ENCODE peak calls at places on chromosome 14, in five cellular contexts. P is neuronal stem cell; Z is fibroblast of the aortic adventitia; E is CD8-positive, alpha-beta T cell; Q is PC-3. I is an unnamed sample.

GRCh38 chr14:93757185-93757584 is 31.1 kb downstream of the PRIMA1 start:
- DNase-seq in P (no peak), E (no peak), Q (no peak), Z (no peak), I (no peak)

GRCh38 chr14:92903359-92903758 is 19.6 kb upstream of the CHGA start:
- DNase-seq in E (no peak), Z (no peak), P (no peak), Q (no peak), I (no peak)

GRCh38 chr14:34099630-34100029 is 148.8 kb upstream of the EGLN3 start:
- DNase-seq in E (no peak), P (no peak), Z (no peak), Q (no peak), I (no peak)

GRCh38 chr14:55129428-55130193 is 559 bp downstream of the LGALS3 start:
- DNase-seq in E (peak), Q (peak), P (no peak), Z (peak), I (peak)

GRCh38 chr14:98593361-98593761 is 678.6 kb downstream of the BCL11B start:
- DNase-seq in E (no peak), Q (no peak), P (peak), Z (no peak), I (no peak)

GRCh38 chr14:72961579-72962335 is 35.5 kb downstream of the DCAF4 start:
- DNase-seq in Q (peak), E (no peak), Z (peak), P (no peak), I (no peak)

GRCh38 chr14:63493246-63493645 is 49.9 kb downstream of the PPP2R5E start:
- DNase-seq in Z (no peak), Q (peak), E (no peak), P (peak), I (no peak)

GRCh38 chr14:38931969-38932652 is 170.9 kb downstream of the SEC23A start:
- DNase-seq in Z (no peak), P (no peak), E (no peak), Q (peak), I (no peak)

GRCh38 chr14:31487891-31488290 is at the start of gene GPR33:
- DNase-seq in Z (no peak), Q (no peak), P (no peak), E (no peak), I (no peak)

GRCh38 chr14:88323520-88324199 is 591 bp upstream of the KCNK10 start:
- DNase-seq in P (no peak), E (no peak), Q (no peak), Z (no peak), I (no peak)

GRCh38 chr14:55864890-55865655 is 253.1 kb upstream of the PELI2 start:
- DNase-seq in Z (no peak), Q (peak), E (no peak), P (no peak), I (no peak)

GRCh38 chr14:99821519-99822165 is 28.4 kb downstream of the EML1 start:
- DNase-seq in P (no peak), Q (peak), E (no peak), Z (peak), I (no peak)

GRCh38 chr14:72608391-72609204 is 285.3 kb downstream of the DPF3 start:
- DNase-seq in Z (peak), P (no peak), Q (peak), E (no peak), I (peak)

GRCh38 chr14:67446371-67447032 is 34.5 kb upstream of the PLEK2 start:
- DNase-seq in P (no peak), Q (no peak), Z (peak), E (no peak), I (no peak)

GRCh38 chr14:91310620-91311283 is 66.2 kb upstream of the GPR68 start:
- DNase-seq in E (peak), Z (no peak), Q (no peak), P (no peak), I (no peak)

GRCh38 chr14:34219661-34220060 is 242.4 kb downstream of the SPTSSA start:
- DNase-seq in Z (no peak), P (no peak), Q (peak), E (no peak), I (no peak)

GRCh38 chr14:104343294-104343625 is 204.9 kb downstream of the KIF26A start:
- DNase-seq in E (no peak), P (no peak), Q (no peak), Z (no peak), I (no peak)

GRCh38 chr14:34023824-34024767 is 73.2 kb upstream of the EGLN3 start:
- DNase-seq in P (no peak), E (no peak), Z (no peak), Q (no peak), I (no peak)

GRCh38 chr14:24398943-24399801 is at the start of gene NYNRIN:
- DNase-seq in Z (peak), E (peak), Q (no peak), P (peak), I (no peak)

GRCh38 chr14:24817638-24818053 is 183.7 kb upstream of the GZMB start:
- DNase-seq in Z (peak), P (no peak), E (no peak), Q (no peak), I (no peak)

GRCh38 chr14:71618716-71619115 is 313.5 kb upstream of the RGS6 start:
- DNase-seq in Q (no peak), Z (no peak), E (no peak), P (no peak), I (no peak)

GRCh38 chr14:81435578-81436295 is 35.6 kb upstream of the STON2 start:
- DNase-seq in P (peak), E (no peak), Q (peak), Z (peak), I (no peak)

GRCh38 chr14:50342211-50343080 is 30.3 kb downstream of the DMAC2L start:
- DNase-seq in E (peak), Z (peak), P (no peak), Q (peak), I (no peak)

GRCh38 chr14:24576766-24577165 is 716 bp upstream of the CTSG start:
- DNase-seq in E (no peak), Q (no peak), P (no peak), Z (no peak), I (no peak)

GRCh38 chr14:85037411-85037810 is 492.5 kb upstream of the FLRT2 start:
- DNase-seq in Z (no peak), E (no peak), Q (peak), P (no peak), I (no peak)

GRCh38 chr14:77011226-77011762 is 17.2 kb downstream of the IRF2BPL start:
- DNase-seq in E (no peak), Q (no peak), Z (no peak), P (no peak), I (no peak)

GRCh38 chr14:99685061-99685995 is 1.2 kb downstream of the CYP46A1 start:
- DNase-seq in P (no peak), E (no peak), Z (no peak), Q (no peak), I (no peak)

GRCh38 chr14:71591929-71592328 is 340.3 kb upstream of the RGS6 start:
- DNase-seq in Q (peak), E (no peak), P (no peak), Z (peak), I (peak)

GRCh38 chr14:100531591-100532121 is 55.6 kb downstream of the BEGAIN start:
- DNase-seq in E (peak), Z (no peak), P (no peak), Q (no peak), I (no peak)

GRCh38 chr14:103782376-103782775 is 65.0 kb downstream of the PPP1R13B start:
- DNase-seq in P (no peak), Q (no peak), Z (no peak), E (no peak), I (no peak)

GRCh38 chr14:69855180-69855817 is 23.9 kb upstream of the SMOC1 start:
- DNase-seq in Q (no peak), E (no peak), P (no peak), Z (no peak), I (no peak)
- H3K4me3 ChIP-seq in Q (no peak), E (no peak), P (no peak), Z (no peak), I (no peak)

GRCh38 chr14:41167040-41167439 is 439.6 kb upstream of the LRFN5 start:
- DNase-seq in P (no peak), E (no peak), Q (no peak), Z (no peak), I (no peak)
- H3K4me3 ChIP-seq in P (no peak), E (no peak), Q (no peak), Z (no peak), I (no peak)

GRCh38 chr14:89428163-89428523 is 11.1 kb upstream of the FOXN3 start:
- DNase-seq in E (no peak), Z (no peak), P (no peak), Q (no peak), I (no peak)

GRCh38 chr14:89432226-89432625 is 15.2 kb upstream of the FOXN3 start:
- DNase-seq in Z (no peak), P (no peak), Q (no peak), E (no peak), I (no peak)

GRCh38 chr14:89428556-89429196 is 11.6 kb upstream of the FOXN3 start:
- DNase-seq in Z (peak), P (no peak), Q (no peak), E (no peak), I (no peak)

GRCh38 chr14:89429206-89430091 is 12.4 kb upstream of the FOXN3 start:
- DNase-seq in Z (no peak), Q (no peak), E (peak), P (no peak), I (no peak)

GRCh38 chr14:89430271-89430620 is 13.2 kb upstream of the FOXN3 start:
- DNase-seq in E (no peak), Z (peak), P (no peak), Q (no peak), I (no peak)
- H3K4me3 ChIP-seq in E (peak), Z (peak), P (no peak), Q (no peak), I (no peak)

GRCh38 chr14:105487449-105487985 is 831 bp downstream of the CRIP1 start:
- DNase-seq in Q (no peak), Z (no peak), E (peak), P (no peak), I (no peak)

GRCh38 chr14:105488781-105489606 is 2.1 kb upstream of the TEDC1 start:
- DNase-seq in Z (no peak), P (no peak), Q (no peak), E (no peak), I (no peak)

GRCh38 chr14:105489607-105490317 is 1.3 kb upstream of the TEDC1 start:
- DNase-seq in Q (peak), Z (peak), P (no peak), E (peak), I (peak)

GRCh38 chr14:105486974-105487448 is 325 bp downstream of the CRIP1 start:
- DNase-seq in Z (no peak), P (no peak), Q (no peak), E (peak), I (no peak)

DNA sequence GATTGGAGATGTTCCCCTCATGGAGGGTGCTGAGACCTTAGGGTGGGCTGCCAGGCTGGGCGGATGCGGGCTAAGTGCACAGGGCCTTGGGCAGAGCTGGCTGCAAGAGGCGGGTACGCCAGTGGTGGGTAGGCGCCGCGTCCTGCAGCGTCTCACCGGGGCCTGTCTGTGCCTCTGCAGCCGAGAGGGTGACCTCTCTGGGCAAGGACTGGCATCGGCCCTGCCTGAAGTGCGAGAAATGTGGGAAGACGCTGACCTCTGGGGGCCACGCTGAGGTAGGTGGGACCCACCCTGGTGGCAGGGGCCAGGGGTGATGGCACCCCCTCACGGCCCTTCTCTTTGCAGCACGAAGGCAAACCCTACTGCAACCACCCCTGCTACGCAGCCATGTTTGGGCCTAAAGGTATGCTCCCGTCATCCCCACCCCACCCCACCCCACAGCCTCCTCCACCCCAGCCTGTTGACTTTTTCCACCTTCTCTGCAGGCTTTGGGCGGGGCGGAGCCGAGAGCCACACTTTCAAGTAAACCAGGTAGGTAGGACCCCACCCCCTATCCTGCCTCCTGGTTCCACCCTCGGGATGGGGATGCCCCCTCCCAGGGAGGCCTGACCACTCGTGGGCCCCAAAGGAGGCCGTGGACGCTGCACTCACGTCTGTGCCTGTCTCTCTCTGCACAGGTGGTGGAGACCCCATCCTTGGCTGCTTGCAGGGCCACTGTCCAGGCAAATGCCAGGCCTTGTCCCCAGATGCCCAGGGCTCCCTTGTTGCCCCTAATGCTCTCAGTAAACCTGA is 1.5 kb downstream of the CRIP1 start:
- DNase-seq in E (peak), Z (no peak), Q (no peak), P (no peak), I (no peak)
- H3K4me3 ChIP-seq in E (peak), Z (no peak), Q (peak), P (no peak), I (no peak)

DNA sequence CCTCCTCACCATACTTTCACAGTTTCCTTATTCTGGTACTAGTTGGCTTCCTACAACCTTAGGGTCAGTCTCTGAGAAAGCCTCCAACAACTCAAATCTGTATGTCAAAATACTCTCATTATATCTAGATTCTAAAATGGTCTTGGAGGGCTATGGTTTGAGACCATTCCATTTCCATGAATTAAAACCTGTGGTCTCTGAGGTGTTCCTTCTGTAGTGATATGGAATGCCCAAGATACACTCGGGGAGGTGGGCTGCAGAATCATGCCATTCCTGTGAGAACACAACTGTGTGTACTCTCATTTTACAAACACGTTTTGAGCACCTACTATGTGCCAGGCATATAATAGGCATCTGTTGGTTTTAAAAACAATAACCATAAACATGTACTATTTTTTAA is 74.0 kb downstream of the FERMT2 start:
- DNase-seq in Q (no peak), Z (no peak), E (no peak), P (no peak), I (no peak)
- H3K4me3 ChIP-seq in Q (no peak), Z (no peak), E (no peak), P (no peak), I (no peak)

GRCh38 chr14:95232894-95233584 is 75.7 kb upstream of the DICER1 start:
- DNase-seq in Q (no peak), Z (no peak), P (no peak), E (no peak), I (no peak)
- H3K4me3 ChIP-seq in Q (no peak), Z (no peak), P (no peak), E (no peak), I (no peak)

DNA sequence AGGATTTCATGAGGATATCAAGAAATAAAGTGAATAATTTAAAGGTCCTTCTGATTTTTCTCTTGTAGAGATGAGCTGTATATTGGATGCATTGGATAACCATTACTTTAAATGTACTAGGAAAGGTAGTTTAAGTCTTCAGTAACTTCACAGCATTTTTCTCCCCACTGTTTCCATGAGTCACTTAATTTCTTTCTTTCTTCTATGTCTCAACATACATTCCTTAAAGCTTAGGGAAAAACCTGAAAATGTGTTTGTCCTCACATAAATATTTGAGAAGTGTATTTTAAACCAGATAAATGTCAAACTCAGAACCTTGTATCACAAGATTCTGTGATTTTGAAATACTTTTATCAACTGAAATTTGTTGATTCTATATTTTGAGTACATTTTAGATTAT is 1970.2 kb upstream of the FLRT2 start:
- DNase-seq in E (no peak), P (no peak), Q (no peak), Z (no peak), I (peak)
- H3K4me3 ChIP-seq in E (no peak), P (no peak), Q (no peak), Z (no peak), I (no peak)

GRCh38 chr14:22715890-22716289 is 50.6 kb upstream of the OXA1L start:
- DNase-seq in Q (no peak), E (no peak), P (no peak), Z (no peak), I (no peak)

GRCh38 chr14:22718091-22718490 is 48.4 kb upstream of the OXA1L start:
- DNase-seq in E (no peak), P (no peak), Z (no peak), Q (no peak), I (no peak)

GRCh38 chr14:22715186-22715812 is 51.2 kb upstream of the OXA1L start:
- DNase-seq in P (no peak), E (no peak), Z (no peak), Q (no peak), I (no peak)

DNA sequence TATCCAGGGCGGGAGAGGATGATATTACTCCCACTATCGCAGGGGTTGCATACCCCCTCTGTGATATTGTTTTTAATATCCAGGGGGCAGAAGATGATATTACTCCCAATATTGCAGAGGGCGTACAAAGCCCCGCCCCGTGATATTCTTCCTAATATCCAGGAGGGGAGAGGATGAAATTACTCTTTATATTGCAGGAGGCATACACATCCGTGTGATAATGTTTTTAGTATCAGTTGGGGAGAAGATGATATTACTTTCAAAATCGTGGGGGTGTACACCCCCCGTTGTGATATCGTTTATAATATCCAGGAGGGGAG is 52.9 kb upstream of the OXA1L start:
- DNase-seq in Z (no peak), P (no peak), E (no peak), Q (no peak), I (no peak)
- H3K4me3 ChIP-seq in Z (no peak), P (no peak), E (peak), Q (peak), I (peak)

GRCh38 chr14:61662437-61663311 is 32.6 kb upstream of the HIF1A start:
- DNase-seq in P (no peak), Z (peak), Q (peak), E (peak), I (no peak)
- H3K4me3 ChIP-seq in P (no peak), Z (no peak), Q (peak), E (peak), I (no peak)

GRCh38 chr14:29927596-29928341 is at the start of gene PRKD1:
- DNase-seq in Q (peak), E (no peak), Z (peak), P (peak), I (no peak)

GRCh38 chr14:29926228-29926627 is 1.4 kb downstream of the PRKD1 start:
- DNase-seq in Z (no peak), E (no peak), Q (no peak), P (no peak), I (no peak)

GRCh38 chr14:29925736-29926135 is 1.9 kb downstream of the PRKD1 start:
- DNase-seq in E (no peak), Z (peak), P (no peak), Q (no peak), I (no peak)

GRCh38 chr14:29926701-29927595 is 699 bp downstream of the PRKD1 start:
- DNase-seq in P (peak), E (no peak), Q (peak), Z (peak), I (no peak)

GRCh38 chr14:29925106-29925722 is 2.4 kb downstream of the PRKD1 start:
- DNase-seq in Q (no peak), Z (peak), P (no peak), E (no peak), I (no peak)
- H3K4me3 ChIP-seq in Q (no peak), Z (peak), P (no peak), E (no peak), I (no peak)

I was measured in retinal pigment epithelial cell.